ENCODE peak calls at places on chromosomes 12 and 14, in four cellular contexts. X is T-helper 2 cell, B is NCI-H1092, Z is small intestine. U is an unnamed sample.
A peak's percentile ranks its signal among the peaks of the same experiment; 100 is the strongest.

GRCh38 chr14:45679852-45680251 is 426.9 kb upstream of the MIS18BP1 start:
- DNase-seq in Z (no peak), B (no peak), X (no peak), U (no peak)

GRCh38 chr14:57029620-57030253 is 219.5 kb upstream of the OTX2 start:
- DNase-seq in Z (no peak), X (no peak), B (no peak), U (no peak)

GRCh38 chr14:80172380-80173055 is 38.8 kb downstream of the DIO2 start:
- DNase-seq in X (no peak), B (no peak), Z (no peak), U (no peak)

GRCh38 chr12:121603581-121603980 is 22.7 kb upstream of the ORAI1 start:
- DNase-seq in X (no peak), Z (no peak), B (no peak), U (no peak)

GRCh38 chr12:52634266-52635056 is 16.1 kb upstream of the KRT73 start:
- DNase-seq in X (no peak), Z (no peak), B (peak; percentile 74), U (peak; percentile 71)

GRCh38 chr12:42235426-42235825 is 2.6 kb downstream of the YAF2 start:
- DNase-seq in B (no peak), Z (peak; percentile 9), X (no peak), U (no peak)

GRCh38 chr12:51848843-51849735 is 571 bp upstream of the FIGNL2 start:
- DNase-seq in X (no peak), Z (no peak), B (no peak), U (no peak)

GRCh38 chr14:105382343-105383082 is 15.8 kb upstream of the TEX22 start:
- DNase-seq in Z (no peak), X (no peak), B (no peak), U (no peak)

GRCh38 chr14:20477211-20477876 is 8.1 kb downstream of the PNP start:
- DNase-seq in Z (no peak), X (no peak), B (no peak), U (no peak)

GRCh38 chr12:108826115-108826806 is 31.1 kb downstream of the SSH1 start:
- DNase-seq in Z (no peak), B (no peak), X (no peak), U (no peak)

GRCh38 chr14:88613552-88614010 is 50.7 kb downstream of the ZC3H14 start:
- DNase-seq in X (no peak), B (no peak), Z (peak; percentile 67), U (no peak)

GRCh38 chr14:75615200-75615599 is 36.8 kb downstream of the FLVCR2 start:
- DNase-seq in B (no peak), Z (no peak), X (no peak), U (no peak)

GRCh38 chr12:51589060-51589459 is 2.0 kb upstream of the SCN8A start:
- DNase-seq in Z (no peak), X (no peak), B (no peak), U (no peak)

GRCh38 chr12:106249411-106250135 is 1.8 kb upstream of the CKAP4 start:
- DNase-seq in B (no peak), Z (peak; percentile 71), X (no peak), U (peak; percentile 34)

GRCh38 chr14:68616255-68616902 is 176.5 kb downstream of the ZFP36L1 start:
- DNase-seq in B (no peak), Z (no peak), X (no peak), U (no peak)

GRCh38 chr14:50299585-50299984 is 12.4 kb downstream of the L2HGDH start:
- DNase-seq in X (no peak), B (no peak), Z (no peak), U (no peak)

GRCh38 chr14:93047661-93048060 is 68.1 kb downstream of the ITPK1 start:
- DNase-seq in B (no peak), Z (no peak), X (no peak), U (no peak)

GRCh38 chr12:107200394-107200793 is 107.0 kb upstream of the CRY1 start:
- DNase-seq in B (no peak), Z (no peak), X (no peak), U (no peak)

GRCh38 chr12:119183942-119184695 is 5.4 kb downstream of the HSPB8 start:
- DNase-seq in Z (no peak), X (no peak), B (no peak), U (no peak)

GRCh38 chr12:109758406-109759075 is 44.9 kb downstream of the FAM222A start:
- DNase-seq in X (no peak), B (no peak), Z (no peak), U (no peak)

GRCh38 chr14:91893659-91894058 is 26.3 kb upstream of the TC2N start:
- DNase-seq in X (no peak), B (no peak), Z (no peak), U (no peak)

GRCh38 chr12:79725987-79726386 is 35.2 kb upstream of the PAWR start:
- DNase-seq in Z (no peak), X (no peak), B (no peak), U (no peak)

GRCh38 chr12:2492166-2492705 is 302.5 kb upstream of the FKBP4 start:
- DNase-seq in X (no peak), B (no peak), Z (peak; percentile 76), U (no peak)

GRCh38 chr12:88150063-88150462 is 8.0 kb downstream of the TMTC3 start:
- DNase-seq in X (no peak), Z (no peak), B (no peak), U (no peak)

GRCh38 chr12:102069707-102070106 is 7.9 kb upstream of the WASHC3 start:
- DNase-seq in Z (no peak), B (no peak), X (no peak), U (no peak)

GRCh38 chr14:73988065-73988464 is 31.0 kb downstream of the ENTPD5 start:
- DNase-seq in X (no peak), B (no peak), Z (no peak), U (no peak)

GRCh38 chr12:109561711-109562030 is 11.6 kb downstream of the MMAB start:
- DNase-seq in X (no peak), B (no peak), Z (no peak), U (no peak)

GRCh38 chr12:30696943-30697342 is 1.3 kb upstream of the IPO8 start:
- DNase-seq in B (no peak), Z (no peak), X (no peak), U (no peak)

GRCh38 chr12:116336542-116337065 is 59.1 kb upstream of the MED13L start:
- DNase-seq in B (no peak), Z (no peak), X (no peak), U (no peak)

GRCh38 chr14:56899829-56900228 is 89.5 kb upstream of the OTX2 start:
- DNase-seq in X (no peak), Z (no peak), B (no peak), U (no peak)

GRCh38 chr12:78584695-78585094 is 279.9 kb upstream of the SYT1 start:
- DNase-seq in Z (no peak), B (no peak), X (no peak), U (no peak)